ENCODE peak calls at places on chromosomes 13 and 19, in five cellular contexts. W is heart right ventricle, P is neuronal stem cell, R is tibial nerve, F is MM.1S. U is an unnamed sample.

GRCh38 chr13:61030445-61030844 is 385.2 kb downstream of the PCDH20 start:
- DNase-seq in W (no peak), P (no peak), R (no peak), F (no peak), U (no peak)

GRCh38 chr19:2239771-2240770 is 3.4 kb downstream of the SF3A2 start:
- DNase-seq in W (no peak), P (peak; percentile 56), R (no peak), F (peak; percentile 44), U (no peak)

GRCh38 chr19:50449236-50449899 is 16.7 kb downstream of the MYBPC2 start:
- DNase-seq in W (no peak), P (no peak), R (no peak), F (no peak), U (no peak)

GRCh38 chr19:2164020-2164988 is 571 bp downstream of the DOT1L start:
- DNase-seq in W (no peak), P (no peak), R (no peak), F (peak; percentile 33), U (no peak)

GRCh38 chr13:19862511-19863313 is 737 bp downstream of the ZMYM5 start:
- DNase-seq in W (peak; percentile 29), P (peak; percentile 24), R (no peak), F (peak; percentile 27), U (peak; percentile 78)

GRCh38 chr13:50668882-50669281 is 174.6 kb downstream of the DLEU7 start:
- DNase-seq in W (no peak), P (no peak), R (no peak), F (no peak), U (no peak)

GRCh38 chr19:12647047-12647446 is 19.5 kb downstream of the MAN2B1 start:
- DNase-seq in W (no peak), P (no peak), R (no peak), F (no peak), U (no peak)

GRCh38 chr19:29528946-29529645 is 3.3 kb downstream of the VSTM2B start:
- DNase-seq in W (no peak), P (peak; percentile 26), R (no peak), F (no peak), U (peak; percentile 86)

GRCh38 chr19:18783958-18784785 is 6.9 kb downstream of the COMP start:
- DNase-seq in W (no peak), P (no peak), R (no peak), F (no peak), U (peak; percentile 67)

GRCh38 chr13:29761815-29762214 is 88.6 kb downstream of the UBL3 start:
- DNase-seq in W (no peak), P (no peak), R (no peak), F (no peak), U (no peak)

GRCh38 chr13:22168437-22168836 is 497.6 kb downstream of the FGF9 start:
- DNase-seq in W (no peak), P (no peak), R (no peak), F (no peak), U (no peak)

GRCh38 chr19:39078436-39079200 is 5.5 kb upstream of the ACP7 start:
- DNase-seq in W (no peak), P (no peak), R (no peak), F (no peak), U (no peak)

GRCh38 chr13:89496478-89496877 is 1825.3 kb downstream of the SLITRK5 start:
- DNase-seq in W (no peak), P (no peak), R (no peak), F (no peak), U (no peak)

GRCh38 chr13:86585826-86586225 is 786.6 kb upstream of the SLITRK6 start:
- DNase-seq in W (peak; percentile 6), P (no peak), R (no peak), F (no peak), U (no peak)

GRCh38 chr13:45564108-45564507 is 51.4 kb downstream of the ERICH6B start:
- DNase-seq in W (no peak), P (peak; percentile 8), R (no peak), F (no peak), U (no peak)

GRCh38 chr19:784541-784940 is 12.7 kb upstream of the PTBP1 start:
- DNase-seq in W (no peak), P (no peak), R (no peak), F (no peak), U (no peak)

GRCh38 chr19:52492201-52492960 is 35.1 kb upstream of the ZNF808 start:
- DNase-seq in W (no peak), P (peak; percentile 44), R (no peak), F (no peak), U (peak; percentile 93)

GRCh38 chr19:44698492-44699201 is at the start of gene CEACAM16:
- DNase-seq in W (no peak), P (no peak), R (no peak), F (no peak), U (no peak)

GRCh38 chr13:47964863-47965262 is 36.2 kb downstream of the SUCLA2 start:
- DNase-seq in W (no peak), P (no peak), R (no peak), F (no peak), U (no peak)

GRCh38 chr19:48333467-48334384 is 8.4 kb downstream of the EMP3 start:
- DNase-seq in W (peak; percentile 86), P (peak; percentile 71), R (peak; percentile 82), F (peak; percentile 98), U (peak; percentile 98)
- H3K4me3 ChIP-seq in W (peak overlapping the region; percentile 31), P (peak overlapping the region; percentile 67), R (peak overlapping the region; percentile 49), F (peak overlapping the region; percentile 65), U (peak overlapping the region; percentile 44)

GRCh38 chr13:53206455-53206854 is 177.8 kb downstream of the OLFM4 start:
- DNase-seq in W (no peak), P (no peak), R (no peak), F (no peak), U (peak; percentile 51)
- H3K27me3 ChIP-seq in W (peaks cover 36% of the 10 kb centered on the region), P (no peaks in the 10 kb centered on the region), R (peaks cover 5% of the 10 kb centered on the region), F (no peaks in the 10 kb centered on the region), U (peaks cover 2% of the 10 kb centered on the region)

DNA sequence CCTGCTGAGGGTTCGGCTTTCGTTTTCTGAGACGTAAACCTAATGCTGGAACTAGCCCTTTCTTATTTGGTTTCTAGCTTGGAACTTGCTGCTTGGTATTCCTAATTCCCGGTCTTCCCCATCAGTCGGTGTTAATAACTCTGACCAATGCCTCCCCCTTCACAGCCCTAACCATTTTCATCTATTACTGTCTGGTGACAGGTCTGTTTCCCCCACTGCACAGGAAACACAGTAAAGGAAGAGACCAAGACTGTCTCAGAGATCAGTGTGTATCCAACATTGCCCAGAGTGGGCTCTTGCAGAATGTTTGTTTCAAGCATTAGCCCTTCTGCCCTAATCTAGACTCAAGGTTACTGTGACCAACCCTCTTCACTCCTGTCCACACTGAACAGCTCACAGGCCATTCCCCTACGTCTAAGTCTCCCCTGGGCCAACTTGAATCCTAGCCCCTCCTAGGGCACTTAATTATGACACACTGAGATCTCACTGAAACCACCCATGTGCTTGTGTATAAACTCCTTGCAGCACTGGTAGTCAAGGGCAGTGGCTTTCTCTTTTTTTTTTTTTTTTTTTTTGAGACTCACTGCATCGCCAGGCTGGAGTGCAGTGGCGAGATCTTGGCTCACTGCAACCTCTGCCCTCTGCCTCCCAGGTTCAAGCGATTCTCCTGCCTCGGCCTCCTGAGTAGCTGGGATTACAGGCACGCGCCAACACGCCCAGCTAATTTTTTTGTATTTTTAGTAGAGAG is 1.7 kb upstream of the AKT2 start:
- DNase-seq in W (no peak), P (no peak), R (no peak), F (no peak), U (no peak)
- H3K4me3 ChIP-seq in W (no peak overlapping the region), P (no peak overlapping the region), R (no peak overlapping the region), F (no peak overlapping the region), U (no peak overlapping the region)

GRCh38 chr19:3364501-3364858 is 1.9 kb upstream of the NFIC start:
- DNase-seq in W (no peak), P (no peak), R (no peak), F (no peak), U (peak; percentile 32)

GRCh38 chr19:3363841-3364500 is 2.4 kb upstream of the NFIC start:
- DNase-seq in W (no peak), P (no peak), R (no peak), F (no peak), U (peak; percentile 47)

GRCh38 chr19:3365447-3366103 is 808 bp upstream of the NFIC start:
- DNase-seq in W (peak; percentile 74), P (no peak), R (no peak), F (no peak), U (peak; percentile 71)

GRCh38 chr19:3366104-3366760 is at the start of gene NFIC:
- DNase-seq in W (peak; percentile 83), P (no peak), R (peak; percentile 63), F (no peak), U (peak; percentile 90)

DNA sequence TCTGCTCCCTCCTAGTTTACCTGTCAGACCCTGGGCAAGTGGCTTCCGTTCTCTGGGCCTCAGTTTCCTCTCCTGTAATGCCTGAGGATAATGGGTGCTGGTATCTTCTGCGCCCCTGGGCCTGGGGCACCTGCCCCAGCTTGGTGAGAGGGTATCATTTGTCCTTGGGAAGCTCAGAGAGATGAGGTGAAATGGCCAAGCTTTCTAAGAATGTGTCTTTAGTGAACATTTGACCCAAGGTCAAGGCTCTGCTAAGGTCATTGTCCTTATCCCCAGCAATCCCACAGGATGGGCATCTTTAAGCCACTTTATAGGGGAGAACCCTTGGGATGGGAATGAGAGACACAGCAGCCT is 1.3 kb upstream of the NFIC start:
- DNase-seq in W (no peak), P (no peak), R (no peak), F (no peak), U (no peak)
- H3K27me3 ChIP-seq in W (no peaks in the 10 kb centered on the region), P (peaks cover 66% of the 10 kb centered on the region), R (no peaks in the 10 kb centered on the region), F (peaks cover 92% of the 10 kb centered on the region), U (peaks cover 97% of the 10 kb centered on the region)

DNA sequence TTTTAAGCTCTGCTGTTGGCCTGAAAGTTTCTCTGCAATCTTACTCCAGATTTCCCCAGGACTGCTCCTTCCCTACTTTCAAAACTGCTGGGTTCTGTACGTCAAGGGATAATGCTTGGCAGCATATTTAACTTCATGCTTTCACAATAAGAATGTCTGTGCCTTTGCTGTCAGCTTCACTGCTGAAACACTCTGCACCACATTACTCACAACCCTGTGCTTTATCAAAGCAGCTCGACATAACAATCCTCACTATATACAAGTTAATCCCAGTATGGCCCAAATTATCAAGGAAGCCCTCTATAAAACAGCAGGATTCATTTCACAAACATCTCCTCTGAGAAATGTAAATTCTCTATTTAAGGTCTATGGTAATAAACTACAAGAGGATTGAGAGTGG is 17.5 kb downstream of the LATS2 start:
- DNase-seq in W (no peak), P (no peak), R (no peak), F (no peak), U (no peak)
- H3K4me3 ChIP-seq in W (no peak overlapping the region), P (no peak overlapping the region), R (no peak overlapping the region), F (no peak overlapping the region), U (no peak overlapping the region)

GRCh38 chr13:110618780-110619179 is 3.4 kb downstream of the NAXD start:
- DNase-seq in W (no peak), P (no peak), R (no peak), F (no peak), U (peak; percentile 29)
- H3K27me3 ChIP-seq in W (no peaks in the 10 kb centered on the region), P (no peaks in the 10 kb centered on the region), R (no peaks in the 10 kb centered on the region), F (no peaks in the 10 kb centered on the region), U (no peaks in the 10 kb centered on the region)

DNA sequence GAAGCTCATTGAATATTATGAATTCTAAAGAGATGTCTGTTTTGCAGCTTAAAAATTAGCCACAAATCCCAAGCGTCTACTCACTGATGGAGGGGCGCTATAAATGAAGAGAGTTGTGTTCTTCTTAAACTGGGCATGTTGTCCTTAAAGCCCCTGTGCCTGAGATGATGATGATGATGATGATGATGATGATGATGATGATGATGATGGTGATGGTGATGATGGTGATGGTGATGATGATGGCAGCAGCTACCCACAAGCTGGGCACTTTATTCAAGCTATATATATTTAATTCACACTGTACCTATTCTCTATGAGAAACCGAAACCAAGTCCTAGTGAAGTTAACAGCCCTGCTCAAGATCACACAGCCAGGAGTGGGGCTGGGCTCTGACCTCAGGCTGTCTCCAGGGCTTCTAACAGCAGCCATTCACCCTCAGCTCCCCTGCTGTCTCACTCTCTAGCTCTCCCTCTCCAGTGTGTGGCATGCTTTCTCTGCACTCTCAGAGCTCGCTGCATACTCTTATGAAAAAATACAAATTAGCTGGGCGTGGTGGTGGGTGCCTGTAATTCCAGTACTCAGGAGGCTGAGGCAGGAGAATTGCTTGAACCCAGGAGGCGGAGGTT is 169.0 kb downstream of the SHISA2 start:
- DNase-seq in W (no peak), P (no peak), R (no peak), F (peak; percentile 40), U (peak; percentile 39)
- H3K4me3 ChIP-seq in W (no peak overlapping the region), P (no peak overlapping the region), R (no peak overlapping the region), F (no peak overlapping the region), U (no peak overlapping the region)

U was measured in H7.